ENCODE peak calls at places on chromosomes 11 and 22, in seven cellular contexts. One of them, this sample, is unnamed.

GRCh38 chr11:47373876-47374820 is 4.2 kb downstream of the SPI1 start:
- DNase-seq in mammary epithelial cell: peak
- DNase-seq in trophoblast cell: peak
- DNase-seq in HCT116: peak
- DNase-seq in fibroblast of lung: peak
- DNase-seq in OCI-LY7: peak
- DNase-seq in keratinocyte: no peak
- DNase-seq in this sample: peak

GRCh38 chr11:74842967-74843366 is 94.3 kb downstream of the RNF169 start:
- DNase-seq in mammary epithelial cell: no peak
- DNase-seq in trophoblast cell: no peak
- DNase-seq in HCT116: no peak
- DNase-seq in fibroblast of lung: no peak
- DNase-seq in OCI-LY7: no peak
- DNase-seq in keratinocyte: no peak
- DNase-seq in this sample: no peak

GRCh38 chr11:44622190-44622650 is 56.8 kb downstream of the CD82 start:
- DNase-seq in mammary epithelial cell: no peak
- DNase-seq in trophoblast cell: no peak
- DNase-seq in HCT116: no peak
- DNase-seq in fibroblast of lung: no peak
- DNase-seq in OCI-LY7: no peak
- DNase-seq in keratinocyte: no peak
- DNase-seq in this sample: no peak

GRCh38 chr22:30801695-30802094 is 107.0 kb downstream of the OSBP2 start:
- DNase-seq in mammary epithelial cell: no peak
- DNase-seq in trophoblast cell: no peak
- DNase-seq in HCT116: no peak
- DNase-seq in fibroblast of lung: no peak
- DNase-seq in OCI-LY7: no peak
- DNase-seq in keratinocyte: no peak
- DNase-seq in this sample: no peak

GRCh38 chr11:18299724-18300123 is 22.2 kb downstream of the HPS5 start:
- DNase-seq in mammary epithelial cell: no peak
- DNase-seq in trophoblast cell: no peak
- DNase-seq in HCT116: no peak
- DNase-seq in fibroblast of lung: no peak
- DNase-seq in OCI-LY7: no peak
- DNase-seq in keratinocyte: no peak
- DNase-seq in this sample: no peak

GRCh38 chr11:72378704-72379383 is 55.5 kb downstream of the CLPB start:
- DNase-seq in mammary epithelial cell: no peak
- DNase-seq in trophoblast cell: no peak
- DNase-seq in HCT116: no peak
- DNase-seq in fibroblast of lung: peak
- DNase-seq in OCI-LY7: no peak
- DNase-seq in keratinocyte: no peak
- DNase-seq in this sample: peak

GRCh38 chr11:123797065-123797940 is 8.8 kb downstream of the OR6M1 start:
- DNase-seq in mammary epithelial cell: no peak
- DNase-seq in trophoblast cell: no peak
- DNase-seq in HCT116: no peak
- DNase-seq in fibroblast of lung: no peak
- DNase-seq in OCI-LY7: no peak
- DNase-seq in keratinocyte: no peak
- DNase-seq in this sample: no peak

GRCh38 chr22:27996529-27996925 is 77.5 kb upstream of the PITPNB start:
- DNase-seq in mammary epithelial cell: no peak
- DNase-seq in trophoblast cell: no peak
- DNase-seq in HCT116: no peak
- DNase-seq in fibroblast of lung: no peak
- DNase-seq in OCI-LY7: no peak
- DNase-seq in keratinocyte: no peak
- DNase-seq in this sample: no peak

GRCh38 chr22:27629908-27630733 is 171.4 kb downstream of the MN1 start:
- DNase-seq in mammary epithelial cell: no peak
- DNase-seq in trophoblast cell: no peak
- DNase-seq in HCT116: no peak
- DNase-seq in fibroblast of lung: no peak
- DNase-seq in OCI-LY7: no peak
- DNase-seq in keratinocyte: no peak
- DNase-seq in this sample: no peak

GRCh38 chr11:35412285-35412684 is 7.1 kb downstream of the SLC1A2 start:
- DNase-seq in mammary epithelial cell: no peak
- DNase-seq in trophoblast cell: no peak
- DNase-seq in HCT116: no peak
- DNase-seq in fibroblast of lung: no peak
- DNase-seq in OCI-LY7: no peak
- DNase-seq in keratinocyte: no peak
- DNase-seq in this sample: no peak

GRCh38 chr11:35549787-35550186 is 24.4 kb upstream of the PAMR1 start:
- DNase-seq in mammary epithelial cell: peak
- DNase-seq in trophoblast cell: peak
- DNase-seq in HCT116: no peak
- DNase-seq in fibroblast of lung: peak
- DNase-seq in OCI-LY7: no peak
- DNase-seq in keratinocyte: peak
- DNase-seq in this sample: peak

GRCh38 chr22:50475652-50476002 is 792 bp upstream of the SBF1 start:
- DNase-seq in mammary epithelial cell: no peak
- DNase-seq in trophoblast cell: no peak
- DNase-seq in HCT116: no peak
- DNase-seq in fibroblast of lung: no peak
- DNase-seq in OCI-LY7: no peak
- DNase-seq in keratinocyte: no peak
- DNase-seq in this sample: no peak

GRCh38 chr11:67666676-67667489 is 7.5 kb downstream of the ALDH3B2 start:
- DNase-seq in mammary epithelial cell: no peak
- DNase-seq in trophoblast cell: no peak
- DNase-seq in HCT116: no peak
- DNase-seq in fibroblast of lung: no peak
- DNase-seq in OCI-LY7: peak
- DNase-seq in keratinocyte: no peak
- DNase-seq in this sample: no peak

GRCh38 chr22:29216873-29217666 is 11.4 kb downstream of the EMID1 start:
- DNase-seq in mammary epithelial cell: peak
- DNase-seq in trophoblast cell: no peak
- DNase-seq in HCT116: no peak
- DNase-seq in fibroblast of lung: no peak
- DNase-seq in OCI-LY7: no peak
- DNase-seq in keratinocyte: no peak
- DNase-seq in this sample: no peak

GRCh38 chr11:3346587-3346986 is 32.4 kb downstream of the ZNF195 start:
- DNase-seq in mammary epithelial cell: no peak
- DNase-seq in trophoblast cell: no peak
- DNase-seq in HCT116: no peak
- DNase-seq in fibroblast of lung: no peak
- DNase-seq in OCI-LY7: no peak
- DNase-seq in keratinocyte: no peak
- DNase-seq in this sample: no peak

GRCh38 chr11:34395916-34396555 is 38.2 kb upstream of the ABTB2 start:
- DNase-seq in mammary epithelial cell: peak
- DNase-seq in trophoblast cell: no peak
- DNase-seq in HCT116: no peak
- DNase-seq in fibroblast of lung: peak
- DNase-seq in OCI-LY7: no peak
- DNase-seq in keratinocyte: peak
- DNase-seq in this sample: peak

GRCh38 chr22:44133901-44134511 is 46.7 kb upstream of the PARVG start:
- DNase-seq in mammary epithelial cell: no peak
- DNase-seq in trophoblast cell: no peak
- DNase-seq in HCT116: no peak
- DNase-seq in fibroblast of lung: peak
- DNase-seq in OCI-LY7: no peak
- DNase-seq in keratinocyte: no peak
- DNase-seq in this sample: peak

GRCh38 chr11:84384637-84385227 is 1098.6 kb upstream of the CCDC90B start:
- DNase-seq in mammary epithelial cell: peak
- DNase-seq in trophoblast cell: peak
- DNase-seq in HCT116: no peak
- DNase-seq in fibroblast of lung: peak
- DNase-seq in OCI-LY7: peak
- DNase-seq in keratinocyte: no peak
- DNase-seq in this sample: peak

GRCh38 chr11:128415539-128415938 is 171.8 kb downstream of the ETS1 start:
- DNase-seq in mammary epithelial cell: peak
- DNase-seq in trophoblast cell: no peak
- DNase-seq in HCT116: no peak
- DNase-seq in fibroblast of lung: no peak
- DNase-seq in OCI-LY7: no peak
- DNase-seq in keratinocyte: no peak
- DNase-seq in this sample: peak

GRCh38 chr11:124864176-124864891 is 898 bp upstream of the ROBO3 start:
- DNase-seq in mammary epithelial cell: no peak
- DNase-seq in trophoblast cell: no peak
- DNase-seq in HCT116: no peak
- DNase-seq in fibroblast of lung: no peak
- DNase-seq in OCI-LY7: no peak
- DNase-seq in keratinocyte: no peak
- DNase-seq in this sample: no peak

GRCh38 chr11:78664606-78665005 is 89.9 kb upstream of the NARS2 start:
- DNase-seq in mammary epithelial cell: no peak
- DNase-seq in trophoblast cell: no peak
- DNase-seq in HCT116: no peak
- DNase-seq in fibroblast of lung: no peak
- DNase-seq in OCI-LY7: no peak
- DNase-seq in keratinocyte: no peak
- DNase-seq in this sample: no peak

GRCh38 chr22:27201741-27202140 is 544.4 kb downstream of the MIAT start:
- DNase-seq in mammary epithelial cell: no peak
- DNase-seq in trophoblast cell: no peak
- DNase-seq in HCT116: no peak
- DNase-seq in fibroblast of lung: no peak
- DNase-seq in OCI-LY7: no peak
- DNase-seq in keratinocyte: no peak
- DNase-seq in this sample: no peak

GRCh38 chr11:19577849-19578619 is 134.6 kb upstream of the NAV2 start:
- DNase-seq in mammary epithelial cell: no peak
- DNase-seq in trophoblast cell: no peak
- DNase-seq in HCT116: no peak
- DNase-seq in fibroblast of lung: peak
- DNase-seq in OCI-LY7: no peak
- DNase-seq in keratinocyte: no peak
- DNase-seq in this sample: peak

GRCh38 chr11:117934526-117935307 is 5.5 kb upstream of the TMPRSS13 start:
- DNase-seq in mammary epithelial cell: no peak
- DNase-seq in trophoblast cell: no peak
- DNase-seq in HCT116: no peak
- DNase-seq in fibroblast of lung: no peak
- DNase-seq in OCI-LY7: no peak
- DNase-seq in keratinocyte: no peak
- DNase-seq in this sample: no peak

GRCh38 chr11:30635401-30635989 is 49.3 kb upstream of the MPPED2 start:
- DNase-seq in mammary epithelial cell: no peak
- DNase-seq in trophoblast cell: no peak
- DNase-seq in HCT116: no peak
- DNase-seq in fibroblast of lung: peak
- DNase-seq in OCI-LY7: no peak
- DNase-seq in keratinocyte: no peak
- DNase-seq in this sample: peak

GRCh38 chr11:71145988-71146824 is 106.2 kb downstream of the SHANK2 start:
- DNase-seq in mammary epithelial cell: no peak
- DNase-seq in trophoblast cell: no peak
- DNase-seq in HCT116: no peak
- DNase-seq in fibroblast of lung: no peak
- DNase-seq in OCI-LY7: peak
- DNase-seq in keratinocyte: no peak
- DNase-seq in this sample: no peak
- H3K4me2 ChIP-seq in mammary epithelial cell: no peak
- H3K4me2 ChIP-seq in trophoblast cell: no peak
- H3K4me2 ChIP-seq in HCT116: no peak
- H3K4me2 ChIP-seq in fibroblast of lung: no peak
- H3K4me2 ChIP-seq in OCI-LY7: no peak
- H3K4me2 ChIP-seq in keratinocyte: no peak
- H3K4me2 ChIP-seq in this sample: no peak

DNA sequence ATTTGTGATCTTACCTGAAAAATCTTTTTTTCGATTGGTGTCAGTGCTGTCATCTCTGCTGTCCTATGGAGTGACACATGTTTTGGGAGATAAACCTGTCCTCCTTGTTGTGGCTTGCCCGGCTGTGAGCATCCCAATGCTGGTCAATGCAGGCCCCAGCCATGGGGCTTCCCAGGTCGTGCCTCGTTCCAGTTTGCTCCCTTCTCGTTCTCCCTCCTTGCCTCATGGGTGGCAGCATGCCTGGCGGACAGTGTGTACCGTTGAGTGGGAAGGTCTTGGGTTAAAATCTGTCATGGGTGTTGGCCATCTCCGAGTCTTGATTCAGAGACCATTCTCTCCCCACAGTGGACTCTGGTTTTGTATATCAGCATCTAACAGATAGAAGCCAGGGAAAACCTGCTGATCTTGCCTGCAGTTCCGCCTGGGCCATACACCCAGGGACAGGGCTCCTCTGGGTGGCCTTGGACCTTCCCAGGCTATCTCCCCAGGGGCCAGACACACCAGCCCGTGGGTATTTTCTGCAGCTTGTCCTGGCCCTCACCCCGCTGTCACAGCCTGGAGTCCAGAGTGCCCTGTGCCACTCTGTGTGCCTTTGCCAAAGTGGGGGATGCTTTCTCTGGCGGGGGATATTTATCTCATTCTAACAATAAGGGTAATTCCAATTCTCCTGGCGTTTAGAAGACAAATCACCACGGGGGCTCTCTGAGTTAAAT is 208.1 kb downstream of the TBC1D22A start:
- DNase-seq in mammary epithelial cell: no peak
- DNase-seq in trophoblast cell: no peak
- DNase-seq in HCT116: no peak
- DNase-seq in fibroblast of lung: no peak
- DNase-seq in OCI-LY7: no peak
- DNase-seq in keratinocyte: no peak
- DNase-seq in this sample: no peak
- H3K4me2 ChIP-seq in mammary epithelial cell: no peak
- H3K4me2 ChIP-seq in trophoblast cell: no peak
- H3K4me2 ChIP-seq in HCT116: no peak
- H3K4me2 ChIP-seq in fibroblast of lung: no peak
- H3K4me2 ChIP-seq in OCI-LY7: no peak
- H3K4me2 ChIP-seq in keratinocyte: no peak
- H3K4me2 ChIP-seq in this sample: no peak

DNA sequence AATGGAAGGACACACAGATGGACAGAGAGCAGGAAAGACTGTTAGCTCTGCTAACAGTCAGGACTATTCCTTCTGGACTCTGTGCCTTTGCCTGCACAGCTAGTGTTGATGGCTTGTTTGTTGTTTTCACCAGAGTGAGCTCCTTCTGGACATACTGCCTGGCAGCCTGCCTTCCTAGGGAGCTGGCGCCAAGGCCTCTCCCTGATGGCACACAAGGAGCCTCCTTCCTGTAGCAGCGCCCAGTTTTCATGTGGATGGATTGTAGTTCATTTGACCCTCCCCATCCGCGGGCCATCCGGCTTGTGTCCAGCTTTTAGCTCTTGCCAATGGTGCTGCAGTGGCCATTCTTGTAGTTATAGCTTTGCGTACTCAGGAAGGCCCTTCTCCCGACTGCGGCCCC is 16.6 kb upstream of the BCR start:
- DNase-seq in mammary epithelial cell: no peak
- DNase-seq in trophoblast cell: no peak
- DNase-seq in HCT116: no peak
- DNase-seq in fibroblast of lung: peak
- DNase-seq in OCI-LY7: no peak
- DNase-seq in keratinocyte: no peak
- DNase-seq in this sample: no peak
- H3K4me2 ChIP-seq in mammary epithelial cell: no peak
- H3K4me2 ChIP-seq in trophoblast cell: no peak
- H3K4me2 ChIP-seq in HCT116: no peak
- H3K4me2 ChIP-seq in fibroblast of lung: no peak
- H3K4me2 ChIP-seq in OCI-LY7: no peak
- H3K4me2 ChIP-seq in keratinocyte: no peak
- H3K4me2 ChIP-seq in this sample: no peak

GRCh38 chr11:114180301-114181055 is 115.7 kb upstream of the NNMT start:
- DNase-seq in mammary epithelial cell: no peak
- DNase-seq in trophoblast cell: peak
- DNase-seq in HCT116: no peak
- DNase-seq in fibroblast of lung: peak
- DNase-seq in OCI-LY7: peak
- DNase-seq in keratinocyte: no peak
- DNase-seq in this sample: no peak
- H3K4me2 ChIP-seq in mammary epithelial cell: no peak
- H3K4me2 ChIP-seq in trophoblast cell: no peak
- H3K4me2 ChIP-seq in HCT116: no peak
- H3K4me2 ChIP-seq in fibroblast of lung: no peak
- H3K4me2 ChIP-seq in OCI-LY7: peak
- H3K4me2 ChIP-seq in keratinocyte: no peak
- H3K4me2 ChIP-seq in this sample: no peak

This sample was measured in astrocyte.